ENCODE peak calls at places on chromosome 19, in nine cellular contexts. V, K, P, T, J, O, U, X and N are unnamed samples.

GRCh38 chr19:10398819-10399218 is 4.5 kb downstream of the CDC37 start:
- DNase-seq in P (no peak), U (no peak), X (no peak), T (no peak), O (no peak), V (no peak), K (no peak), J (no peak), N (no peak)

GRCh38 chr19:1026189-1027019 is at the start of gene CNN2:
- DNase-seq in V (peak), U (peak), O (peak), J (peak), P (peak), T (no peak), K (peak), X (no peak), N (no peak)

GRCh38 chr19:50427997-50428425 is 4.7 kb upstream of the MYBPC2 start:
- DNase-seq in O (no peak), T (peak), X (peak), J (peak), K (peak), U (peak), P (peak), V (peak), N (peak)

GRCh38 chr19:42514449-42514848 is 13.8 kb downstream of the CEACAM1 start:
- DNase-seq in K (no peak), V (no peak), J (no peak), P (no peak), U (no peak), X (no peak), O (no peak), T (no peak), N (no peak)

GRCh38 chr19:40623403-40624239 is 22.5 kb downstream of the LTBP4 start:
- DNase-seq in U (peak), T (peak), J (peak), P (no peak), O (peak), K (peak), X (no peak), V (no peak), N (no peak)

GRCh38 chr19:56942749-56943148 is 102.2 kb upstream of the PEG3 start:
- DNase-seq in J (no peak), O (no peak), V (peak), P (peak), U (peak), K (peak), T (no peak), X (no peak), N (no peak)

GRCh38 chr19:51272183-51272817 is 21.4 kb downstream of the SIGLECL1 start:
- DNase-seq in U (no peak), J (no peak), X (no peak), O (no peak), P (no peak), K (no peak), V (no peak), T (no peak), N (no peak)

GRCh38 chr19:33514885-33515485 is 6.6 kb downstream of the PEPD start:
- DNase-seq in O (no peak), J (no peak), V (peak), U (no peak), P (no peak), K (no peak), X (no peak), T (no peak), N (no peak)

GRCh38 chr19:5801796-5802616 is 2.9 kb upstream of the NRTN start:
- DNase-seq in V (no peak), T (no peak), P (peak), O (no peak), U (peak), X (no peak), J (peak), K (no peak), N (no peak)

GRCh38 chr19:49983645-49984229 is 22.8 kb upstream of the SIGLEC11 start:
- DNase-seq in T (peak), O (peak), P (no peak), J (peak), X (no peak), U (peak), V (peak), K (peak), N (peak)

GRCh38 chr19:1227655-1228054 is 10.2 kb downstream of the CBARP start:
- DNase-seq in O (no peak), U (no peak), K (no peak), V (no peak), X (no peak), T (no peak), J (no peak), P (no peak), N (no peak)

GRCh38 chr19:55687281-55688172 is 12.5 kb downstream of the EPN1 start:
- DNase-seq in O (no peak), T (no peak), V (no peak), K (no peak), U (no peak), X (no peak), P (peak), J (no peak), N (no peak)

GRCh38 chr19:54439174-54439851 is 9.7 kb upstream of the LENG8 start:
- DNase-seq in O (peak), X (no peak), V (no peak), P (no peak), K (no peak), T (no peak), U (peak), J (peak), N (no peak)
- TF ChIP-seq CTCF in O (peak), X (peak), V (no peak), P (peak), K (no peak), T (no peak), U (peak), J (peak), N (peak)

GRCh38 chr19:45311640-45312039 is 11.0 kb downstream of the CKM start:
- DNase-seq in U (no peak), X (no peak), O (no peak), J (no peak), P (no peak), T (no peak), V (peak), K (no peak), N (no peak)

GRCh38 chr19:45315304-45315703 is 7.4 kb downstream of the CKM start:
- DNase-seq in J (no peak), T (no peak), O (no peak), P (no peak), V (no peak), K (no peak), X (no peak), U (no peak), N (no peak)

DNA sequence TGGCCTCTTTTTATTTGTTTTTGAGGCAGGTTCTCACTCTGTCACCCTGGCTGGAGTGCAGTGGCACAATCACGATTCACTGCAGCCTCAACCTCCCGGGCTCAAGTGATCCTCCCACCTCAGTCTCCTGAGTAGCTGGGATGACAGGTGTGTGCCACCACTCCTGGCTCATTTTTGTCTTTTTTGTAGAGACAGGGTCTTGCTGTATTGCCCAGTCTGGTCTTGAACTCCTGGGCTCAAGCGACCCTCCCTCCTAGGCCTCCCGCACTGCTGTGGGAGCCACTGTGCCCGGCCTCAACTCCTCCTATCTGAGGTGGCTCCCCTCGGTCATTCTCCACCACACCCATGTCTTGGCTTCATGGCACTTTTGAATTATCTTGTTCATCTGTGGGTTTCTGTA is 8.0 kb downstream of the CKM start:
- DNase-seq in J (no peak), T (no peak), O (no peak), K (no peak), U (no peak), X (no peak), P (no peak), V (no peak), N (no peak)
- TF ChIP-seq CTCF in J (no peak), T (no peak), O (no peak), K (no peak), U (no peak), X (no peak), P (no peak), V (no peak), N (no peak)

GRCh38 chr19:38639679-38640078 is 7.8 kb upstream of the ACTN4 start:
- DNase-seq in P (no peak), K (no peak), O (no peak), J (no peak), X (no peak), U (no peak), V (no peak), T (no peak), N (no peak)
- TF ChIP-seq CTCF in P (no peak), K (no peak), O (no peak), J (no peak), X (no peak), U (no peak), V (no peak), T (no peak), N (no peak)

GRCh38 chr19:8034178-8034525 is 18.4 kb upstream of the CCL25 start:
- DNase-seq in T (no peak), U (no peak), J (no peak), O (no peak), V (no peak), X (no peak), P (no peak), K (no peak), N (no peak)

GRCh38 chr19:8030906-8031305 is 21.7 kb upstream of the CCL25 start:
- DNase-seq in T (no peak), P (no peak), O (no peak), V (no peak), X (no peak), J (no peak), U (no peak), K (no peak), N (no peak)

GRCh38 chr19:8025321-8025720 is 19.9 kb upstream of the ELAVL1 start:
- DNase-seq in X (no peak), P (no peak), O (no peak), V (no peak), J (no peak), U (no peak), K (no peak), T (no peak), N (no peak)

GRCh38 chr19:8023371-8023770 is 17.9 kb upstream of the ELAVL1 start:
- DNase-seq in J (no peak), X (no peak), T (no peak), K (no peak), P (no peak), U (no peak), V (no peak), O (no peak), N (no peak)

DNA sequence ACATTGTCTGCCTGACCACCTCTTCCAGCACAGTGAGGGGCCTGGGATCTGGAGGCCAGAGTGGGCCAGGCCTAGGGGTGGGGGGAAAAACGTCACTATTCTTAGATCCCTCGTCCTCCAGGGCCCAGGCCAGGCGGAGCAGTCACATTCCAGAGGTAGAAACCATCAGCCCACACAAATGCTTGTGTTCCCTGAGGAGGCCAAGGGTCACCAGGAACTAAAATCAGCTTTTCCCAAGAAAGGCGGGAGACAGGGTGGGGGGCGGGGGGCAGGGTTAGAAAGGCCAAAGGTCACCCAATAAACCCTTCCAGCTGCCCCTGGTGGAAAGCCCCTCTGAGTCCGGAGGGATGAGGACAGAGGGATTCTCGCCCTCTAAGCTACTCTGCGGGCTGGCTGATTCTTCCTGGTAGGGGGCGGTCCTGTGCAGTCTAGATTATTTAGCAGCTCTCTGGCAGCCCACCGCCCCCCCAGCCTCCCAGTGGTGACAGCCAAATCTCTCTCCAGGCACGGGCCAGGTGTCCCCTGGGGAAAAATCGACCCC is 23.5 kb upstream of the CCL25 start:
- DNase-seq in P (no peak), U (peak), O (peak), V (no peak), X (no peak), J (peak), T (no peak), K (no peak), N (no peak)
- TF ChIP-seq CTCF in P (no peak), U (peak), O (peak), V (no peak), X (no peak), J (no peak), T (no peak), K (no peak), N (no peak)

GRCh38 chr19:12346896-12347295 is 13.5 kb upstream of the ZNF563 start:
- DNase-seq in J (no peak), P (no peak), V (no peak), K (no peak), U (no peak), X (no peak), T (no peak), O (no peak), N (no peak)
- TF ChIP-seq CTCF in J (no peak), P (peak), V (no peak), K (no peak), U (no peak), X (no peak), T (no peak), O (no peak), N (no peak)

GRCh38 chr19:17470204-17470841 is at the start of gene SLC27A1:
- DNase-seq in U (peak), O (peak), V (peak), X (peak), J (peak), T (peak), P (peak), K (peak), N (peak)
- TF ChIP-seq CTCF in U (no peak), O (no peak), V (no peak), X (no peak), J (no peak), T (no peak), P (peak), K (no peak), N (no peak)